ENCODE peak calls at places on chromosomes 13 and 19, in seven cellular contexts. J, V, K, T, W, S and U are unnamed samples. For H3K36me3, the result is how much of the 10 kb centered on the place peaks cover.

GRCh38 chr19:45402469-45403070 is 2.3 kb downstream of the PPP1R13L start:
- DNase-seq in K (peak), J (peak), W (no peak), S (peak), V (peak), T (no peak), U (no peak)

GRCh38 chr13:84962141-84962750 is 837.0 kb downstream of the SLITRK6 start:
- DNase-seq in W (no peak), V (no peak), K (no peak), S (no peak), T (no peak), J (no peak), U (no peak)

GRCh38 chr19:41939861-41940442 is 11.7 kb upstream of the ERFL start:
- DNase-seq in T (no peak), J (no peak), S (no peak), W (no peak), V (peak), K (peak), U (no peak)

GRCh38 chr19:6521718-6522646 is 8.8 kb upstream of the TNFSF9 start:
- DNase-seq in K (no peak), V (peak), S (no peak), W (no peak), T (no peak), J (peak), U (no peak)

GRCh38 chr13:75135325-75135825 is 346.6 kb downstream of the TBC1D4 start:
- DNase-seq in S (no peak), J (peak), V (no peak), T (no peak), W (no peak), K (peak), U (no peak)

GRCh38 chr19:20423381-20424207 is 142.0 kb downstream of the ZNF737 start:
- DNase-seq in T (no peak), K (peak), V (peak), S (peak), W (peak), J (peak), U (peak)

GRCh38 chr19:8096071-8096470 is 43.5 kb downstream of the CCL25 start:
- DNase-seq in T (no peak), S (no peak), W (no peak), J (no peak), V (no peak), K (no peak), U (no peak)

GRCh38 chr13:114067381-114067885 is 65.0 kb downstream of the RASA3 start:
- DNase-seq in J (no peak), T (no peak), S (no peak), W (no peak), K (no peak), V (no peak), U (no peak)

GRCh38 chr13:31706105-31706504 is 33.2 kb upstream of the RXFP2 start:
- DNase-seq in T (no peak), K (no peak), S (no peak), V (no peak), J (no peak), W (no peak), U (no peak)

GRCh38 chr13:93752506-93752905 is 525.9 kb downstream of the GPC6 start:
- DNase-seq in K (no peak), J (no peak), W (no peak), V (no peak), T (no peak), S (no peak), U (no peak)

GRCh38 chr19:6551607-6552450 is 21.0 kb downstream of the TNFSF9 start:
- DNase-seq in J (no peak), W (no peak), K (peak), T (no peak), S (no peak), V (peak), U (no peak)

GRCh38 chr13:110782185-110782584 is 68.7 kb downstream of the ING1 start:
- DNase-seq in W (no peak), T (no peak), V (no peak), J (no peak), S (no peak), K (no peak), U (no peak)

GRCh38 chr19:35204799-35205732 is 23.5 kb downstream of the FAM187B start:
- DNase-seq in T (peak), S (no peak), W (no peak), J (no peak), V (peak), K (no peak), U (no peak)

GRCh38 chr13:39777527-39778061 is 122.1 kb downstream of the COG6 start:
- DNase-seq in V (no peak), J (peak), S (no peak), T (no peak), W (no peak), K (peak), U (no peak)

GRCh38 chr19:49514151-49514550 is 1.7 kb downstream of the FCGRT start:
- DNase-seq in V (no peak), K (no peak), W (no peak), T (no peak), J (no peak), S (no peak), U (no peak)

GRCh38 chr13:53064721-53065120 is 36.1 kb downstream of the OLFM4 start:
- DNase-seq in S (no peak), T (peak), J (no peak), K (peak), V (no peak), W (no peak), U (no peak)

GRCh38 chr13:82993417-82993816 is 888.9 kb downstream of the SLITRK1 start:
- DNase-seq in W (no peak), K (no peak), J (no peak), T (no peak), V (no peak), S (no peak), U (no peak)

GRCh38 chr19:12965017-12965811 is 4.2 kb upstream of the DAND5 start:
- DNase-seq in V (peak), S (peak), K (peak), J (peak), W (peak), T (no peak), U (peak)

GRCh38 chr13:33262069-33262487 is 23.5 kb downstream of the STARD13 start:
- DNase-seq in S (no peak), V (peak), K (peak), T (no peak), J (no peak), W (peak), U (no peak)

GRCh38 chr13:21227917-21228316 is 51.5 kb downstream of the MRPL57 start:
- DNase-seq in J (no peak), V (no peak), S (peak), W (no peak), K (no peak), T (peak), U (no peak)

GRCh38 chr19:31331536-31331935 is 17.7 kb downstream of the TSHZ3 start:
- DNase-seq in V (no peak), J (no peak), K (no peak), T (no peak), W (no peak), S (no peak), U (no peak)

GRCh38 chr19:16524991-16525734 is 17.1 kb downstream of the CHERP start:
- DNase-seq in J (no peak), T (no peak), K (no peak), S (no peak), W (no peak), V (no peak), U (no peak)

GRCh38 chr19:7238091-7238490 is 56.1 kb downstream of the INSR start:
- DNase-seq in V (no peak), J (no peak), T (no peak), W (no peak), S (no peak), K (no peak), U (no peak)

GRCh38 chr19:43625918-43626579 is 6.6 kb upstream of the ZNF428 start:
- DNase-seq in J (no peak), S (no peak), V (no peak), T (no peak), K (no peak), W (no peak), U (no peak)

GRCh38 chr13:108120332-108120731 is 95.0 kb downstream of the LIG4 start:
- DNase-seq in V (no peak), S (no peak), T (no peak), K (no peak), W (no peak), J (no peak), U (no peak)

GRCh38 chr19:532578-533484 is 1.3 kb downstream of the CDC34 start:
- DNase-seq in J (peak), K (peak), V (peak), W (peak), T (no peak), S (peak), U (peak)

GRCh38 chr19:38183227-38183914 is 40.7 kb downstream of the DPF1 start:
- DNase-seq in J (peak), T (no peak), V (no peak), S (no peak), K (no peak), W (peak), U (peak)

GRCh38 chr19:50717026-50717723 is 2.4 kb downstream of the SHANK1 start:
- DNase-seq in S (no peak), J (no peak), T (no peak), K (no peak), W (no peak), V (no peak), U (no peak)

GRCh38 chr13:75038315-75038881 is 443.6 kb downstream of the TBC1D4 start:
- DNase-seq in S (no peak), W (no peak), V (no peak), T (no peak), J (no peak), K (no peak), U (no peak)

GRCh38 chr19:33394723-33395560 is 21.4 kb downstream of the CEBPG start:
- DNase-seq in V (no peak), J (no peak), K (no peak), S (no peak), W (no peak), T (no peak), U (no peak)

GRCh38 chr19:2969104-2969504 is 8.3 kb upstream of the TLE6 start:
- DNase-seq in J (no peak), V (peak), T (no peak), W (no peak), K (peak), S (no peak), U (no peak)

GRCh38 chr13:103371271-103371670 is 305.1 kb upstream of the SLC10A2 start:
- DNase-seq in V (no peak), J (peak), K (no peak), S (no peak), T (no peak), W (no peak), U (no peak)

GRCh38 chr13:100980171-100980570 is 305.6 kb upstream of the TMTC4 start:
- DNase-seq in K (no peak), S (no peak), W (no peak), J (peak), T (no peak), V (no peak), U (no peak)

GRCh38 chr13:85377783-85378182 is 421.4 kb downstream of the SLITRK6 start:
- DNase-seq in T (no peak), K (no peak), J (no peak), V (no peak), S (no peak), W (no peak), U (no peak)

GRCh38 chr19:14786421-14786851 is 8.1 kb upstream of the ADGRE2 start:
- DNase-seq in T (peak), S (no peak), W (no peak), V (no peak), J (no peak), K (peak), U (no peak)

GRCh38 chr19:1601613-1602064 is 3.6 kb downstream of the UQCR11 start:
- DNase-seq in W (no peak), T (no peak), J (no peak), K (no peak), V (no peak), S (no peak), U (no peak)
- TF ChIP-seq CTCF in W (no peak), T (no peak), J (peak), K (no peak), V (no peak), S (no peak), U (no peak)

DNA sequence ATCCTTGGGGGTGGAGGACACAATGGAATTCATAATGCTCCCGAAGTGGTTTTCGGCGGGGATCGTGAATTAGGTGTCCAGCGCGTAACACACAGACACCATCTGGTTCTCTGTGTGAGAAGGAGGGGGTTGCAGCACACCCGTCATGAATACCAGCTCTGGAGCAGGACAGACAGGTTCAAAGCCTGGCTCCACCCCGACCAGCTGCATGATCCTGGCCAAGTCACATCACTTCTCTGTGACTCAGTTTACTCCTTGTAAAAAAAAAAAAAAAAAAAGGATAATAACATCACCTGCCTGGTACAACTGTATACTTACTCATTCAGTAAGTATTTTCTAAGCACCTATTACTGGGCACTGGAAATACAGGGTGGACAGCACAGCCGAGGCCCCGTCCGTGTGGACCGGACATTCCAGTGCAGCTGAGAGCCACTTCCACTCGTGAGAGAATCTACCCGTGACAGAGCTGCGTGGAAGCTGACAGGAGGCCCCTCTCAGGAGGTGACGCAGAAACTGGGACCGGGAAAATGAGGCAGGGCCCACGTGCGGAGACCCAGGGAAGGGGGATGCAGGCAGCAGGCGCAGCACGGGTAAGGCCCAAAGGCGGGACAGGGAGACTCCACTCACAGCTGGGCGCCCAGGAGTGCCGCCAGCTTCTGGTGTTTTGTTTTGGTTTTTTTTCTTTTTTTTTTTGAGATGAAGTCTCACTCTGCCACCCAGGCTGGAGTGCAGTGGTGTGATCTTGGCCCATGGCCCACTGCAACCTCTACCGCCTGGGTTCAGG is 12.0 kb downstream of the RDH13 start:
- DNase-seq in T (no peak), J (no peak), W (no peak), S (no peak), V (no peak), K (no peak), U (no peak)
- H3K36me3 ChIP-seq in T (half or more), J (under half), W (under half), S (under half), V (under half), K (under half), U (under half)

GRCh38 chr13:23707674-23708073 is 137.5 kb downstream of the TNFRSF19 start:
- DNase-seq in J (peak), W (no peak), K (no peak), S (no peak), V (no peak), T (no peak), U (no peak)
- TF ChIP-seq CTCF in J (peak), W (peak), K (peak), S (no peak), V (no peak), T (peak), U (no peak)

GRCh38 chr13:77062097-77062496 is 35.1 kb upstream of the FBXL3 start:
- DNase-seq in J (no peak), T (no peak), K (no peak), W (no peak), V (no peak), S (no peak), U (no peak)

GRCh38 chr13:77065456-77066147 is 38.6 kb upstream of the FBXL3 start:
- DNase-seq in S (no peak), K (no peak), J (no peak), V (no peak), T (no peak), W (no peak), U (no peak)

DNA sequence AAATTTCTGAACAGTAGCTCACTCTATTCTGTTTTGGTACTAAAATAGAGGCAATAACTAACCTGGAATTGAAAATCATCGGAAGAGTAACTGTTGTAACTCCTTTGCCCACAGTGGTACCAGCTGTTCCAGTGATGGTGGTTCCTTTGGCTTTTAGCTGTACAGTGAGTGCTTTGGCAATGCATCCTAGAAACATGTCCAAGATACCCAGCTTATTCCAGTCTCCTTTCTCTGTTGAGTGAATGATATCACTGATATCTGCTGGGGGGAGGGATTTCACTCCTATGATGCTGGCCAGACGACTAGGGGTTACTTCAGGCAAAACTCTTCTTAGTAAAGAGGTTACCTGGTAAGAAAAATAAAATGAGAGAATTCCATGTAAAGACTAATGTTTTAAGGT is 40.6 kb upstream of the FBXL3 start:
- DNase-seq in W (no peak), V (no peak), K (no peak), T (no peak), S (no peak), J (no peak), U (no peak)
- H3K36me3 ChIP-seq in W (under half), V (under half), K (under half), T (under half), S (under half), J (under half), U (under half)

GRCh38 chr13:72805663-72806341 is 23.9 kb downstream of the PIBF1 start:
- DNase-seq in S (no peak), V (no peak), K (no peak), W (no peak), T (no peak), J (no peak), U (no peak)

GRCh38 chr13:72804301-72804700 is 22.4 kb downstream of the PIBF1 start:
- DNase-seq in K (no peak), J (no peak), W (no peak), S (no peak), V (no peak), T (no peak), U (no peak)

DNA sequence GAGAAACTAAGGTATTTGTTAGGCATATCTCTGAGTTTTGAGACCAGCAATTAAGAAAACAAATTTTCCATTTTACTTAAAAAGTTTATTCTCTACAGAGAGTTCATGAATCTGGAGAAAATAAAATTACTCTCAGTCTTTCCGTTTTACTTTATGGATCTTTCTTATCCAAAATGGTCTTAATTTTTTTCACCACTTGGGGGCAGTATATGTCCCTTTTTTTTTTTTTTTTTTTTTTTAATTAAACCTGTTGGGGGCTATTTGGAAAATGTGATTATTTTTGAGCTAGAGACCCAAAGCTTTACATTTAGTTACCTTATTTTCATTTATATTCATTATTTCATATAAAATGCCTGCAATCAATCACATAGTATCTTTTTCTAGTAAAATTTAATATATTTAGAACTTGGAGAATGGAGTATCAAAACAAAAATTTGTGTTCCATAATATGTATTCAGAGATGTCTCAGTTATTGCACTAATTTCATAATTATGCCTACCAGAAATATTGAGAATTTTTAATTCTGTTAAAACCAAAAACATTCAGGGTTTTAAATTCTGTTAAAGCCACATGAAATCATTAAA is 27.1 kb downstream of the PIBF1 start:
- DNase-seq in W (no peak), K (peak), T (no peak), S (no peak), J (no peak), V (no peak), U (no peak)
- TF ChIP-seq CTCF in W (peak), K (peak), T (peak), S (no peak), J (no peak), V (peak), U (no peak)

GRCh38 chr19:10797078-10797477 is 38.9 kb downstream of the TMED1 start:
- DNase-seq in K (no peak), S (no peak), J (no peak), W (no peak), V (no peak), T (no peak), U (no peak)
- H3K36me3 ChIP-seq in K (under half), S (under half), J (half or more), W (under half), V (under half), T (half or more), U (under half)

DNA sequence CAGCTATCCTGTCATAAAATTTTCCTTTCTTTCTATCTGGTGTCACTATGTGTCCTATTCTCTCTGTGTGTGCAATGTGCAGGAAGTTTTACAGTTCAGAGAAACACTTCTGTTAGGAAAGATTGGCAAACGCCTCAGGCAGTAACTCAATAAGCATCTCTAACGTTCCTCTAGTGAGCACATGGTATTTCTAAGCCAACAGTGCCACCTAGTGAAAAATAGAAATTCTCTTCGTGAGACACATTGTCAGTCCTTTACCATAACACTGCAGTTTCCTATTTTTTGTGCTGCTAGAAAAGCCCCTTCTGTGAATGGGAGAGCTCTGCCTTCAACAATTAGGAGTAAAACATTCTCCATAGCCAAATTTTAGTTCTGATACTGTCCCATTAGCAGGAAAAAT is 50.7 kb downstream of the ZNF723 start:
- DNase-seq in J (peak), V (no peak), W (no peak), K (peak), S (no peak), T (no peak), U (no peak)
- TF ChIP-seq CTCF in J (peak), V (no peak), W (peak), K (peak), S (no peak), T (peak), U (peak)

GRCh38 chr13:20145521-20145920 is 15.3 kb downstream of the GJA3 start:
- DNase-seq in T (no peak), S (no peak), V (no peak), J (no peak), W (no peak), K (no peak), U (no peak)
- H3K36me3 ChIP-seq in T (under half), S (under half), V (under half), J (under half), W (under half), K (under half), U (under half)

GRCh38 chr19:52492991-52493470 is 34.4 kb upstream of the ZNF808 start:
- DNase-seq in T (no peak), K (peak), S (no peak), V (no peak), W (no peak), J (no peak), U (no peak)
- TF ChIP-seq CTCF in T (peak), K (peak), S (no peak), V (no peak), W (no peak), J (peak), U (no peak)